ENCODE peak calls at places on chromosomes 11 and 22, in eight cellular contexts. I is heart left ventricle; P is stimulated activated CD4-positive, alpha-beta T cell treated with anti-CD3 and anti-CD28 coated beads, Interleukin-15, amount 100 ng/mL, for 1 hour; E is NCI-H524; G is naive thymus-derived CD8-positive, alpha-beta T cell; T is fibroblast of the conjunctiva; H is chondrocyte; W is AG09309. D is an unnamed sample.

GRCh38 chr11:70060611-70061293 is 17.4 kb upstream of the ANO1 start:
- DNase-seq in W (no peak), T (no peak), H (no peak), G (no peak), P (no peak), E (no peak), I (no peak), D (no peak)

GRCh38 chr11:24289301-24289700 is 207.6 kb upstream of the LUZP2 start:
- DNase-seq in P (no peak), G (no peak), H (no peak), T (no peak), E (no peak), I (no peak), W (no peak), D (no peak)

GRCh38 chr11:59754494-59754858 is 700 bp upstream of the STX3 start:
- DNase-seq in P (no peak), H (no peak), T (no peak), G (no peak), W (no peak), I (peak; percentile 30), E (no peak), D (no peak)

GRCh38 chr11:133719532-133720235 is 125.6 kb downstream of the SPATA19 start:
- DNase-seq in H (no peak), G (no peak), T (no peak), I (no peak), E (no peak), P (no peak), W (no peak), D (no peak)

GRCh38 chr11:125154380-125155099 is 10.0 kb upstream of the PKNOX2 start:
- DNase-seq in W (no peak), E (no peak), I (no peak), G (no peak), H (no peak), P (no peak), T (no peak), D (no peak)

GRCh38 chr11:27464155-27464759 is 8.3 kb downstream of the LGR4 start:
- DNase-seq in T (no peak), H (no peak), W (no peak), E (no peak), P (no peak), G (no peak), I (no peak), D (no peak)

GRCh38 chr11:65423516-65424199 is 1.1 kb downstream of the NEAT1 start:
- DNase-seq in T (no peak), G (no peak), E (no peak), P (no peak), H (no peak), W (peak; percentile 11), I (peak; percentile 27), D (no peak)

GRCh38 chr11:62999649-63000048 is 14.9 kb upstream of the SLC22A6 start:
- DNase-seq in I (no peak), E (no peak), W (no peak), P (no peak), H (no peak), G (no peak), T (no peak), D (no peak)

GRCh38 chr22:23831781-23832180 is 7.0 kb downstream of the DERL3 start:
- DNase-seq in H (peak; percentile 91), I (peak; percentile 20), G (no peak), P (no peak), T (no peak), W (no peak), E (no peak), D (no peak)

GRCh38 chr11:69598147-69598546 is 42.8 kb upstream of the CCND1 start:
- DNase-seq in P (no peak), T (no peak), H (no peak), E (peak; percentile 25), I (no peak), G (no peak), W (no peak), D (no peak)

GRCh38 chr11:70470127-70470526 is 71.8 kb downstream of the CTTN start:
- DNase-seq in W (no peak), H (no peak), G (no peak), T (no peak), I (no peak), E (peak; percentile 70), P (no peak), D (no peak)

GRCh38 chr11:33598426-33599069 is 102.1 kb downstream of the C11orf91 start:
- DNase-seq in H (no peak), P (no peak), I (no peak), G (no peak), E (peak; percentile 72), W (no peak), T (no peak), D (no peak)

GRCh38 chr11:20457934-20458333 is 70.4 kb downstream of the PRMT3 start:
- DNase-seq in H (no peak), I (no peak), W (no peak), G (no peak), T (no peak), P (no peak), E (no peak), D (no peak)

GRCh38 chr22:29315286-29316195 is at the start of gene RASL10A:
- DNase-seq in P (no peak), T (no peak), W (no peak), H (peak; percentile 85), I (no peak), G (no peak), E (peak; percentile 26), D (no peak)

GRCh38 chr22:23098718-23099524 is 28.6 kb downstream of the GNAZ start:
- DNase-seq in I (peak; percentile 25), P (no peak), E (no peak), G (no peak), H (no peak), W (no peak), T (no peak), D (no peak)